ENCODE peak calls at places on chromosomes 7 and 10, in four cellular contexts. J is HepG2, I is GM12878, M is K562. H is an unnamed sample.

GRCh38 chr10:19651549-19651948 is 164.7 kb upstream of the PLXDC2 start:
- DNase-seq in J (no peak), I (no peak), M (no peak), H (no peak)

GRCh38 chr7:81285142-81285871 is 366.5 kb upstream of the SEMA3C start:
- DNase-seq in J (no peak), I (no peak), M (no peak), H (no peak)

GRCh38 chr7:7944619-7945282 is 23.8 kb upstream of the GLCCI1 start:
- DNase-seq in J (no peak), I (peak; percentile 99), M (no peak), H (no peak)

GRCh38 chr10:30625110-30625509 is 4.4 kb downstream of the LYZL2 start:
- DNase-seq in J (no peak), I (no peak), M (no peak), H (no peak)

GRCh38 chr7:151821226-151821625 is 55.7 kb downstream of the PRKAG2 start:
- DNase-seq in J (no peak), I (no peak), M (no peak), H (no peak)

GRCh38 chr10:110069502-110069982 is 61.8 kb downstream of the ADD3 start:
- DNase-seq in J (no peak), I (no peak), M (no peak), H (no peak)

GRCh38 chr7:50591480-50592438 is 26.6 kb upstream of the DDC start:
- DNase-seq in J (peak; percentile 78), I (peak; percentile 21), M (no peak), H (no peak)

GRCh38 chr10:10045765-10046028 is 972.0 kb upstream of the CELF2 start:
- DNase-seq in J (no peak), I (no peak), M (no peak), H (no peak)

GRCh38 chr7:2717293-2717904 is 29.4 kb downstream of the AMZ1 start:
- DNase-seq in J (no peak), I (no peak), M (peak; percentile 92), H (no peak)

GRCh38 chr7:2716906-2717292 is 28.9 kb downstream of the AMZ1 start:
- DNase-seq in J (no peak), I (no peak), M (peak; percentile 47), H (no peak)

GRCh38 chr7:2718703-2718965 is 30.6 kb downstream of the AMZ1 start:
- DNase-seq in J (no peak), I (no peak), M (no peak), H (no peak)

GRCh38 chr7:2719007-2719406 is 31.0 kb downstream of the AMZ1 start:
- DNase-seq in J (no peak), I (no peak), M (peak; percentile 30), H (peak; percentile 31)

GRCh38 chr7:2717905-2718702 is 30.1 kb downstream of the AMZ1 start:
- DNase-seq in J (no peak), I (no peak), M (no peak), H (no peak)
- H3K4me1 ChIP-seq in J (no peaks in the 10 kb centered on the region), I (peaks cover 34% of the 10 kb centered on the region), M (peaks cover 61% of the 10 kb centered on the region), H (no peaks in the 10 kb centered on the region)

GRCh38 chr7:88357295-88357694 is 50.6 kb upstream of the STEAP4 start:
- DNase-seq in J (no peak), I (no peak), M (no peak), H (peak; percentile 48)
- TF ChIP-seq BHLHE40 in J (no peak), I (no peak), M (no peak), H (no peak)

GRCh38 chr10:63699785-63700184 is 178.6 kb downstream of the REEP3 start:
- DNase-seq in J (no peak), I (no peak), M (no peak), H (no peak)
- TF ChIP-seq KDM1A in J (no peak), I (no peak), M (no peak), H (no peak)

GRCh38 chr10:69731698-69732097 is 70.0 kb upstream of the COL13A1 start:
- DNase-seq in J (no peak), I (no peak), M (no peak), H (no peak)
- H3K4me1 ChIP-seq in J (peaks cover 8% of the 10 kb centered on the region), I (peaks cover 9% of the 10 kb centered on the region), M (peaks cover 10% of the 10 kb centered on the region), H (peaks cover 32% of the 10 kb centered on the region)

DNA sequence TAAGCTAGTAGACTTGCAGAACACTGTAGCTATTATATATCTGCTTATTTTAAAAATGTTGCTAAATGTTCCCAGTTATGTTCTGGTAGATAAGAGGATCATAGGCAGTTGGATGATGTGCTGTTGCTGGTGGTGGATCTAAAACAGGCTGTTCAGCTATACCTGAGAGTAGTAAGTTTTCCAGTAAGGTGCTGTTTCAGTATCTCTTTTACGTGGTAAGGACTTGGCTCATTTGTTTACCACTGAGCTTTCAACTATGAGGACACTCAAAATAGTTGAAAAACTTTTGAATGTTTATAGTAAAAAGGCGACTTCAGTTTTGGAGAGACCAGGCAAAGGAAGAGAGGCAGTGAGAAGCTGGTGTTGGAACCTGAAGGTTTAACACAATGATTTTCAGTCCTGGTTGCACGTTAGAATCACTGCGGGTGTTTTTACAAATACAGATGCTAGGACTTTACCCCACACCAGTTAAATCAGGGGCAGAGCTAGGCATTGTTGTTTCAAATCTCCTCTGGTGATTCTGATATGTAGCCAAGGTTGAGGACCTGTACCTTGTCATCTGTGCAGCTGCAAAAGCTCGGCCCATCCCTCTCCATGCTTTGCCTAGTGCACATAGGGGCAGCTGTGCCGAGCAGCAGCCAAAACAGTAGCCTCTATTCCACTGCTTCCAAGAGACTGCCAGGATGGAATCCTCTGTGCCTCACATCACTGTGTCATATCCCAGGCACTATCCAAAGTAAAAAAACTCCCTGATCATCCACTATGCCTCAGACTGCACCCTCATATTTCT is 181.1 kb downstream of the CDK14 start:
- DNase-seq in J (no peak), I (peak; percentile 51), M (no peak), H (no peak)
- TF ChIP-seq BHLHE40 in J (no peak), I (no peak), M (no peak), H (no peak)

GRCh38 chr10:49408437-49409306 is 12.8 kb upstream of the DRGX start:
- DNase-seq in J (peak; percentile 20), I (no peak), M (peak; percentile 49), H (no peak)

GRCh38 chr10:49404321-49404878 is 8.5 kb upstream of the DRGX start:
- DNase-seq in J (no peak), I (no peak), M (no peak), H (no peak)

GRCh38 chr10:49410365-49411074 is 14.6 kb upstream of the DRGX start:
- DNase-seq in J (no peak), I (no peak), M (no peak), H (no peak)

GRCh38 chr10:49409755-49410154 is 13.9 kb upstream of the DRGX start:
- DNase-seq in J (no peak), I (no peak), M (no peak), H (no peak)

GRCh38 chr10:49407552-49408137 is 11.8 kb upstream of the DRGX start:
- DNase-seq in J (peak; percentile 52), I (no peak), M (peak; percentile 85), H (peak; percentile 85)
- TF ChIP-seq KDM1A in J (no peak), I (no peak), M (no peak), H (no peak)

DNA sequence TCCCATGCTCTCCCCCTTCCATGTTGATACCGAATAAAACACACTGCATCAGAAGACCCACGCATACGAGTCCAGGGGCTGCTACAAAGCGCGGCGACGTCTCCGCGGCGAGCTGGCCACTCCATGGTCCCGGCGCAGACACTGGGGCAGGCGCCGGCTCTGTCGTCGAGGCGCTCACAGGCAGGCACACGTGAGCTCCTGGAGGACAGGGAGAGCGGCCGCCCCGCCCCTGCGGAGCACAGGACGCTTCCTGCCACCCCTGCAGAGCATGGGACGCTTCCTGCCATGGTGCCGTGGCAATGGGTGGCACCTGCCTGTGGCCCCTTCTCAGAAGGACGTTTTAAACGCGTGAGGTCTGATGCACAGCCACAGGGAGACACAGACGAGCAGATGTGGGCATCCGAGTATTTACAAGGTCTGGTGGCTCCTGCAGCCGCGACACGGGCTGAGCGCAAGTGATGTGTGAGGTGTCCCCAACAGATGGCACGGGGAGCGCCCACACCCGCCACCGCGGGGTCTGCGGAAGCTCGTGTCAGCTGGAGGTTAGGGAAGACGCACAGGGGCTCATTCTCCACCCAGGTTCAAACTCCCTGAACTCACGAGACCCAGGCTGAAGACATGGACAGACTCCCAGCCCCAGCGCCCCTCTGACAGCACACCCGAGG is 21.4 kb upstream of the GPR146 start:
- DNase-seq in J (no peak), I (no peak), M (no peak), H (no peak)
- H3K4me1 ChIP-seq in J (peaks cover 20% of the 10 kb centered on the region), I (peaks cover 35% of the 10 kb centered on the region), M (peaks cover 75% of the 10 kb centered on the region), H (peaks cover 4% of the 10 kb centered on the region)

H was measured in A549.